ENCODE peak calls at places on chromosomes 12 and 14, in four cellular contexts. G is astrocyte of the spinal cord, B is NCI-H1105, Y is left ventricle myocardium inferior. A is an unnamed sample.

GRCh38 chr14:50667491-50668007 is 557 bp downstream of the SAV1 start:
- DNase-seq in G (no peak), Y (no peak), B (peak), A (no peak)

GRCh38 chr12:119988788-119989618 is at the start of gene BICDL1:
- DNase-seq in G (peak), B (peak), Y (peak), A (peak)

GRCh38 chr14:95265106-95266094 is 54.3 kb downstream of the CLMN start:
- DNase-seq in Y (no peak), G (peak), B (no peak), A (peak)

GRCh38 chr12:119699199-119699765 is 31.3 kb downstream of the PRKAB1 start:
- DNase-seq in Y (no peak), G (no peak), B (no peak), A (no peak)

GRCh38 chr12:130872179-130873096 is 572 bp downstream of the RAN start:
- DNase-seq in G (peak), Y (peak), B (peak), A (no peak)

GRCh38 chr12:88185988-88186387 is 43.9 kb downstream of the TMTC3 start:
- DNase-seq in G (peak), Y (no peak), B (no peak), A (peak)

GRCh38 chr12:78580296-78580695 is 284.3 kb upstream of the SYT1 start:
- DNase-seq in Y (no peak), B (no peak), G (no peak), A (no peak)

GRCh38 chr12:30622509-30622908 is 73.2 kb downstream of the IPO8 start:
- DNase-seq in G (peak), Y (no peak), B (no peak), A (no peak)

GRCh38 chr12:106987846-106988245 is 900 bp upstream of the MTERF2 start:
- DNase-seq in Y (no peak), B (no peak), G (no peak), A (no peak)

GRCh38 chr14:50417853-50418252 is 21.2 kb upstream of the CDKL1 start:
- DNase-seq in G (peak), B (no peak), Y (no peak), A (no peak)

GRCh38 chr12:49358548-49359141 is 8.6 kb upstream of the SPATS2 start:
- DNase-seq in G (peak), B (peak), Y (no peak), A (peak)

GRCh38 chr14:96852823-96853422 is 55.7 kb downstream of the VRK1 start:
- DNase-seq in B (peak), G (peak), Y (no peak), A (peak)

GRCh38 chr12:123062682-123063426 is 82.4 kb downstream of the ARL6IP4 start:
- DNase-seq in G (peak), B (no peak), Y (no peak), A (peak)

GRCh38 chr12:106246891-106247730 is 709 bp downstream of the CKAP4 start:
- DNase-seq in G (peak), B (peak), Y (peak), A (no peak)

GRCh38 chr14:104746951-104747481 is 5.9 kb upstream of the SIVA1 start:
- DNase-seq in B (peak), Y (no peak), G (no peak), A (no peak)

GRCh38 chr12:103326190-103326589 is 169.6 kb downstream of the C12orf42 start:
- DNase-seq in G (no peak), B (no peak), Y (no peak), A (peak)

GRCh38 chr14:60972295-60972694 is 8.6 kb downstream of the TRMT5 start:
- DNase-seq in B (no peak), G (no peak), Y (no peak), A (no peak)

GRCh38 chr12:17572250-17572649 is 517.7 kb downstream of the RERGL start:
- DNase-seq in B (no peak), G (no peak), Y (no peak), A (no peak)

GRCh38 chr14:103541944-103542544 is 13.0 kb downstream of the TRMT61A start:
- DNase-seq in Y (no peak), G (no peak), B (no peak), A (no peak)

GRCh38 chr12:67925551-67925950 is 63.7 kb upstream of the IFNG-AS1 start:
- DNase-seq in G (no peak), Y (no peak), B (no peak), A (no peak)

GRCh38 chr14:104805326-104805678 is 4.4 kb downstream of the ZBTB42 start:
- DNase-seq in Y (no peak), B (no peak), G (peak), A (peak)

GRCh38 chr14:68634346-68634745 is 158.5 kb downstream of the ZFP36L1 start:
- DNase-seq in B (no peak), Y (no peak), G (no peak), A (no peak)

GRCh38 chr14:61476737-61477410 is 155.5 kb downstream of the PRKCH start:
- DNase-seq in G (peak), Y (no peak), B (no peak), A (no peak)

GRCh38 chr12:6751767-6752166 is 1.2 kb downstream of the MLF2 start:
- DNase-seq in Y (no peak), G (no peak), B (no peak), A (no peak)

GRCh38 chr12:53949631-53950440 is 4.9 kb upstream of the HOXC12 start:
- DNase-seq in G (no peak), Y (no peak), B (peak), A (no peak)

GRCh38 chr12:47067176-47067575 is 12.2 kb upstream of the PCED1B start:
- DNase-seq in Y (no peak), B (no peak), G (no peak), A (no peak)

GRCh38 chr14:63499701-63500250 is 43.4 kb downstream of the PPP2R5E start:
- DNase-seq in Y (no peak), G (no peak), B (no peak), A (no peak)

GRCh38 chr12:69389836-69390235 is 30.3 kb downstream of the YEATS4 start:
- DNase-seq in G (peak), Y (no peak), B (no peak), A (no peak)

GRCh38 chr14:24399981-24400718 is 1.3 kb downstream of the NYNRIN start:
- DNase-seq in G (no peak), B (no peak), Y (no peak), A (no peak)

A was measured in HCT116.